ENCODE peak calls at places on chromosomes 2 and 18, in four cellular contexts. One of them, this sample, is unnamed.

GRCh38 chr18:48314694-48315093 is 94.5 kb downstream of the ZBTB7C start:
- DNase-seq in pancreas: no peak
- DNase-seq in WERI-Rb-1: no peak
- DNase-seq in AG04450: no peak
- DNase-seq in this sample: no peak

GRCh38 chr2:124666976-124667375 is 641.9 kb downstream of the CNTNAP5 start:
- DNase-seq in pancreas: no peak
- DNase-seq in WERI-Rb-1: no peak
- DNase-seq in AG04450: no peak
- DNase-seq in this sample: no peak

GRCh38 chr2:45173513-45173912 is 164.3 kb upstream of the SIX2 start:
- DNase-seq in pancreas: no peak
- DNase-seq in WERI-Rb-1: no peak
- DNase-seq in AG04450: peak
- DNase-seq in this sample: no peak

GRCh38 chr2:70570041-70570661 is 16.5 kb upstream of the TGFA start:
- DNase-seq in pancreas: no peak
- DNase-seq in WERI-Rb-1: no peak
- DNase-seq in AG04450: no peak
- DNase-seq in this sample: no peak

GRCh38 chr2:159155315-159155714 is 131.2 kb downstream of the WDSUB1 start:
- DNase-seq in pancreas: peak
- DNase-seq in WERI-Rb-1: no peak
- DNase-seq in AG04450: no peak
- DNase-seq in this sample: no peak

GRCh38 chr2:74764429-74765272 is 69.3 kb upstream of the HK2 start:
- DNase-seq in pancreas: no peak
- DNase-seq in WERI-Rb-1: no peak
- DNase-seq in AG04450: no peak
- DNase-seq in this sample: no peak

GRCh38 chr2:65464604-65465003 is 32.2 kb upstream of the SPRED2 start:
- DNase-seq in pancreas: no peak
- DNase-seq in WERI-Rb-1: no peak
- DNase-seq in AG04450: no peak
- DNase-seq in this sample: no peak

GRCh38 chr2:14316594-14316993 is 315.9 kb upstream of the LRATD1 start:
- DNase-seq in pancreas: no peak
- DNase-seq in WERI-Rb-1: no peak
- DNase-seq in AG04450: no peak
- DNase-seq in this sample: no peak

GRCh38 chr2:117981810-117982209 is 32.1 kb downstream of the CCDC93 start:
- DNase-seq in pancreas: no peak
- DNase-seq in WERI-Rb-1: no peak
- DNase-seq in AG04450: no peak
- DNase-seq in this sample: no peak

GRCh38 chr2:235935773-235936172 is 232.4 kb downstream of the GBX2 start:
- DNase-seq in pancreas: no peak
- DNase-seq in WERI-Rb-1: no peak
- DNase-seq in AG04450: no peak
- DNase-seq in this sample: no peak

GRCh38 chr2:207390302-207391095 is 139.3 kb upstream of the CREB1 start:
- DNase-seq in pancreas: no peak
- DNase-seq in WERI-Rb-1: no peak
- DNase-seq in AG04450: no peak
- DNase-seq in this sample: no peak

GRCh38 chr2:19255481-19255880 is 102.9 kb downstream of the OSR1 start:
- DNase-seq in pancreas: no peak
- DNase-seq in WERI-Rb-1: no peak
- DNase-seq in AG04450: no peak
- DNase-seq in this sample: no peak

GRCh38 chr2:199503148-199503547 is 45.4 kb upstream of the SATB2 start:
- DNase-seq in pancreas: no peak
- DNase-seq in WERI-Rb-1: no peak
- DNase-seq in AG04450: no peak
- DNase-seq in this sample: no peak

GRCh38 chr2:18552351-18553077 is 7.9 kb downstream of the RDH14 start:
- DNase-seq in pancreas: no peak
- DNase-seq in WERI-Rb-1: no peak
- DNase-seq in AG04450: no peak
- DNase-seq in this sample: no peak

GRCh38 chr18:36095936-36096519 is 28.7 kb upstream of the RPRD1A start:
- DNase-seq in pancreas: no peak
- DNase-seq in WERI-Rb-1: no peak
- DNase-seq in AG04450: peak
- DNase-seq in this sample: no peak

GRCh38 chr2:45169339-45170190 is 160.3 kb upstream of the SIX2 start:
- DNase-seq in pancreas: peak
- DNase-seq in WERI-Rb-1: peak
- DNase-seq in AG04450: no peak
- DNase-seq in this sample: no peak

GRCh38 chr18:5029622-5030021 is 167.4 kb downstream of the AKAIN1 start:
- DNase-seq in pancreas: no peak
- DNase-seq in WERI-Rb-1: no peak
- DNase-seq in AG04450: no peak
- DNase-seq in this sample: no peak

GRCh38 chr18:77015176-77015575 is 117.4 kb downstream of the MBP start:
- DNase-seq in pancreas: no peak
- DNase-seq in WERI-Rb-1: no peak
- DNase-seq in AG04450: no peak
- DNase-seq in this sample: no peak

GRCh38 chr2:165820296-165820695 is 26.2 kb upstream of the GALNT3 start:
- DNase-seq in pancreas: no peak
- DNase-seq in WERI-Rb-1: no peak
- DNase-seq in AG04450: no peak
- DNase-seq in this sample: no peak

GRCh38 chr18:2537281-2537680 is 34.0 kb downstream of the METTL4 start:
- DNase-seq in pancreas: no peak
- DNase-seq in WERI-Rb-1: no peak
- DNase-seq in AG04450: no peak
- DNase-seq in this sample: no peak

GRCh38 chr2:67400560-67401464 is 3.7 kb downstream of the ETAA1 start:
- DNase-seq in pancreas: no peak
- DNase-seq in WERI-Rb-1: no peak
- DNase-seq in AG04450: no peak
- DNase-seq in this sample: no peak

GRCh38 chr2:239192975-239193374 is 207.8 kb downstream of the HDAC4 start:
- DNase-seq in pancreas: no peak
- DNase-seq in WERI-Rb-1: no peak
- DNase-seq in AG04450: no peak
- DNase-seq in this sample: no peak

GRCh38 chr18:22026889-22027288 is 142.5 kb upstream of the GATA6 start:
- DNase-seq in pancreas: peak
- DNase-seq in WERI-Rb-1: peak
- DNase-seq in AG04450: no peak
- DNase-seq in this sample: no peak

GRCh38 chr2:170461875-170462274 is 253.3 kb upstream of the SP5 start:
- DNase-seq in pancreas: no peak
- DNase-seq in WERI-Rb-1: no peak
- DNase-seq in AG04450: no peak
- DNase-seq in this sample: no peak

GRCh38 chr18:64287926-64288325 is 139.0 kb upstream of the LINC00305 start:
- DNase-seq in pancreas: no peak
- DNase-seq in WERI-Rb-1: no peak
- DNase-seq in AG04450: no peak
- DNase-seq in this sample: no peak

GRCh38 chr2:88321614-88322248 is 130.8 kb downstream of the FOXI3 start:
- DNase-seq in pancreas: no peak
- DNase-seq in WERI-Rb-1: no peak
- DNase-seq in AG04450: no peak
- DNase-seq in this sample: no peak

GRCh38 chr18:51151568-51152511 is 45.6 kb downstream of the MEX3C start:
- DNase-seq in pancreas: no peak
- DNase-seq in WERI-Rb-1: no peak
- DNase-seq in AG04450: no peak
- DNase-seq in this sample: peak

GRCh38 chr2:70935468-70936164 is at the start of gene ATP6V1B1:
- DNase-seq in pancreas: no peak
- DNase-seq in WERI-Rb-1: peak
- DNase-seq in AG04450: no peak
- DNase-seq in this sample: no peak

GRCh38 chr2:207760453-207760852 is 9.3 kb downstream of the FZD5 start:
- DNase-seq in pancreas: no peak
- DNase-seq in WERI-Rb-1: no peak
- DNase-seq in AG04450: no peak
- DNase-seq in this sample: no peak

GRCh38 chr18:34942975-34943374 is 98.2 kb upstream of the MAPRE2 start:
- DNase-seq in pancreas: no peak
- DNase-seq in WERI-Rb-1: no peak
- DNase-seq in AG04450: no peak
- DNase-seq in this sample: no peak

GRCh38 chr18:31721596-31721995 is 37.2 kb upstream of the B4GALT6 start:
- DNase-seq in pancreas: no peak
- DNase-seq in WERI-Rb-1: no peak
- DNase-seq in AG04450: no peak
- DNase-seq in this sample: no peak

GRCh38 chr18:56291229-56291796 is 347.1 kb downstream of the TXNL1 start:
- DNase-seq in pancreas: no peak
- DNase-seq in WERI-Rb-1: no peak
- DNase-seq in AG04450: no peak
- DNase-seq in this sample: no peak

GRCh38 chr2:121080013-121080772 is 204.8 kb downstream of the TFCP2L1 start:
- DNase-seq in pancreas: peak
- DNase-seq in WERI-Rb-1: peak
- DNase-seq in AG04450: peak
- DNase-seq in this sample: no peak

GRCh38 chr2:27356056-27356381 is 545 bp downstream of the GTF3C2 start:
- DNase-seq in pancreas: peak
- DNase-seq in WERI-Rb-1: peak
- DNase-seq in AG04450: no peak
- DNase-seq in this sample: no peak

GRCh38 chr2:201246280-201246679 is 14.1 kb upstream of the CASP8 start:
- DNase-seq in pancreas: no peak
- DNase-seq in WERI-Rb-1: no peak
- DNase-seq in AG04450: no peak
- DNase-seq in this sample: no peak

GRCh38 chr18:75156139-75156750 is 52.7 kb downstream of the PTGR3 start:
- DNase-seq in pancreas: no peak
- DNase-seq in WERI-Rb-1: no peak
- DNase-seq in AG04450: no peak
- DNase-seq in this sample: no peak
- TF ChIP-seq CTCF in pancreas: no peak
- TF ChIP-seq CTCF in WERI-Rb-1: no peak
- TF ChIP-seq CTCF in AG04450: no peak
- TF ChIP-seq CTCF in this sample: no peak

DNA sequence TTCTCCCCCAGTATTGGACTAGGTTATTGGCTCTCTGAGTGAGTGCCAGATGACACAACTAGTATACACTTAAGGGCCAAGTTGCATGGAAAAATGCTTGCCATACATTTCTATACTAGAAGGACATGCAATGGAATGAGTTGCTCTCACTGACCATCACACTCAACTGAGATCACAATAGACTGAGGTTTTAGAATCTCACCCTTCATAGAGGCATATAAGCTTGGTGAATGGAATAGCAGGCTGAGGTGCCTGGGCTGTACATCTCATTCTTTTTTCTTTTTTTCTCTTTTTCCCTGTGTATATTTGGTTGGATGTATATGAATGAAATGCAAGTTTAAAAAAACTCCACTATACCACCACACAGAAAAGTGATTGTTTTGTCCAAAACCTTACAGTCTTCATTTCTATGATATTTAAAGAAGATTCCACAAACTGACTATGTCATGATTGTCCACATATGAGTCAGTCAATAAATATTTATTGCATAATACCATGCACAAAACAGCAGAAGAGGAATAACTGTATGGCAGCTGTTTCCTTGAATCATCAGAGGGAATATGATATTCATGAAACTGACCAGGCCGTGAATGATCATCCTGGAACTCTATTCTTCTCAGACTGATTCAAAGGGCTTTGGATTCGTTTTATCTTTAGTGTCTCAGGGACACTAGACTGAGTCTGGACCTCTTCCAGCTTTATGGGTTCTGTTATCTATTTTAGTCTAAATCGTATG is 122.5 kb upstream of the STK17B start:
- DNase-seq in pancreas: no peak
- DNase-seq in WERI-Rb-1: no peak
- DNase-seq in AG04450: peak
- DNase-seq in this sample: no peak
- H3K27ac ChIP-seq in pancreas: no peak
- H3K27ac ChIP-seq in WERI-Rb-1: no peak
- H3K27ac ChIP-seq in AG04450: peak
- H3K27ac ChIP-seq in this sample: no peak

GRCh38 chr18:3747176-3747973 is 297.4 kb downstream of the TGIF1 start:
- DNase-seq in pancreas: no peak
- DNase-seq in WERI-Rb-1: no peak
- DNase-seq in AG04450: peak
- DNase-seq in this sample: no peak
- TF ChIP-seq CTCF in pancreas: no peak
- TF ChIP-seq CTCF in WERI-Rb-1: no peak
- TF ChIP-seq CTCF in AG04450: no peak
- TF ChIP-seq CTCF in this sample: no peak

DNA sequence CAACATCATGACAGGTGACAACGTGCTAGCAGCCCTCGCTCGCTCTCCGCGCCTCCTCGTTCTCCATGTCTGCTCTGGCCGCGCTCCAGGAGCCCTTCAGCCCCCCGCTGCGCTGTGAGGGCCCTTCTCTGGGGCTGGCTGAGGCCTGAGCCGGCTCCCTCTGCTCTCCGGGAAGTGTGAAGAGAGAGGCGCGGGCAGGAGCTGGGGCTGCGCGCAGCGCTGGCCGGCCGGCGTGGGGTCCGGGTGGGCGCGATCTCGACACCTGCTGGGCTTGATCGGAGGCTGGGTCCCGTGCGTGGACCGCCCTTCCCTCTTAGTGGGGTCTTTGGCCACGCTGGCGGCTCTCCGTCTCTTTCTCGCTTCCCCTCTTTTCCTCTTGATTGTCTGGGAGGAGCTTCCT is 195.5 kb downstream of the ANKRD30BL start:
- DNase-seq in pancreas: peak
- DNase-seq in WERI-Rb-1: no peak
- DNase-seq in AG04450: no peak
- DNase-seq in this sample: no peak
- H3K27ac ChIP-seq in pancreas: no peak
- H3K27ac ChIP-seq in WERI-Rb-1: no peak
- H3K27ac ChIP-seq in AG04450: no peak
- H3K27ac ChIP-seq in this sample: no peak

GRCh38 chr2:191847764-191848163 is 876 bp upstream of the CAVIN2 start:
- DNase-seq in pancreas: no peak
- DNase-seq in WERI-Rb-1: no peak
- DNase-seq in AG04450: no peak
- DNase-seq in this sample: no peak

GRCh38 chr2:191845876-191846786 is 757 bp downstream of the CAVIN2 start:
- DNase-seq in pancreas: no peak
- DNase-seq in WERI-Rb-1: peak
- DNase-seq in AG04450: no peak
- DNase-seq in this sample: no peak

GRCh38 chr2:191844706-191845105 is 2.2 kb downstream of the CAVIN2 start:
- DNase-seq in pancreas: no peak
- DNase-seq in WERI-Rb-1: no peak
- DNase-seq in AG04450: no peak
- DNase-seq in this sample: no peak

GRCh38 chr2:191846787-191847620 is at the start of gene CAVIN2:
- DNase-seq in pancreas: no peak
- DNase-seq in WERI-Rb-1: no peak
- DNase-seq in AG04450: peak
- DNase-seq in this sample: no peak

GRCh38 chr2:191845248-191845715 is 1.6 kb downstream of the CAVIN2 start:
- DNase-seq in pancreas: no peak
- DNase-seq in WERI-Rb-1: peak
- DNase-seq in AG04450: no peak
- DNase-seq in this sample: no peak
- TF ChIP-seq CTCF in pancreas: no peak
- TF ChIP-seq CTCF in WERI-Rb-1: peak
- TF ChIP-seq CTCF in AG04450: no peak
- TF ChIP-seq CTCF in this sample: no peak

This sample was measured in CD4-positive, alpha-beta T cell.